ENCODE peak calls at places on chromosomes 2 and 18, in eight cellular contexts. One of them, this sample, is unnamed.

GRCh38 chr2:28155627-28156026 is 237.0 kb upstream of the FOSL2 start:
- DNase-seq in astrocyte of the cerebellum: no peak
- DNase-seq in AG04449: no peak
- DNase-seq in GM10248: no peak
- DNase-seq in H9: no peak
- DNase-seq in CD8-positive, alpha-beta T cell: no peak
- DNase-seq in right lobe of liver: no peak
- DNase-seq in tibial artery: no peak
- DNase-seq in this sample: no peak

GRCh38 chr2:171272039-171272438 is 111.3 kb upstream of the TLK1 start:
- DNase-seq in H9: no peak
- DNase-seq in astrocyte of the cerebellum: peak
- DNase-seq in tibial artery: no peak
- DNase-seq in CD8-positive, alpha-beta T cell: no peak
- DNase-seq in GM10248: no peak
- DNase-seq in AG04449: peak
- DNase-seq in right lobe of liver: no peak
- DNase-seq in this sample: peak

GRCh38 chr2:58666571-58666970 is 425.4 kb upstream of the FANCL start:
- DNase-seq in H9: no peak
- DNase-seq in tibial artery: no peak
- DNase-seq in AG04449: no peak
- DNase-seq in CD8-positive, alpha-beta T cell: no peak
- DNase-seq in GM10248: no peak
- DNase-seq in right lobe of liver: no peak
- DNase-seq in astrocyte of the cerebellum: no peak
- DNase-seq in this sample: no peak

GRCh38 chr2:63057249-63058148 is 6.9 kb downstream of the OTX1 start:
- DNase-seq in astrocyte of the cerebellum: no peak
- DNase-seq in tibial artery: no peak
- DNase-seq in H9: no peak
- DNase-seq in right lobe of liver: no peak
- DNase-seq in GM10248: peak
- DNase-seq in CD8-positive, alpha-beta T cell: no peak
- DNase-seq in AG04449: no peak
- DNase-seq in this sample: no peak

GRCh38 chr18:29512203-29512602 is 1335.3 kb upstream of the CDH2 start:
- DNase-seq in tibial artery: no peak
- DNase-seq in right lobe of liver: no peak
- DNase-seq in AG04449: no peak
- DNase-seq in astrocyte of the cerebellum: no peak
- DNase-seq in CD8-positive, alpha-beta T cell: no peak
- DNase-seq in H9: no peak
- DNase-seq in GM10248: no peak
- DNase-seq in this sample: no peak

GRCh38 chr2:1702186-1702565 is 42.1 kb downstream of the PXDN start:
- DNase-seq in GM10248: no peak
- DNase-seq in tibial artery: no peak
- DNase-seq in H9: no peak
- DNase-seq in right lobe of liver: peak
- DNase-seq in astrocyte of the cerebellum: no peak
- DNase-seq in CD8-positive, alpha-beta T cell: no peak
- DNase-seq in AG04449: no peak
- DNase-seq in this sample: no peak

GRCh38 chr18:40685241-40685640 is 1269.8 kb upstream of the PIK3C3 start:
- DNase-seq in CD8-positive, alpha-beta T cell: no peak
- DNase-seq in tibial artery: no peak
- DNase-seq in astrocyte of the cerebellum: no peak
- DNase-seq in GM10248: no peak
- DNase-seq in right lobe of liver: no peak
- DNase-seq in H9: no peak
- DNase-seq in AG04449: no peak
- DNase-seq in this sample: peak

GRCh38 chr2:234003972-234004617 is 46.4 kb upstream of the SPP2 start:
- DNase-seq in tibial artery: no peak
- DNase-seq in astrocyte of the cerebellum: peak
- DNase-seq in H9: peak
- DNase-seq in GM10248: no peak
- DNase-seq in right lobe of liver: no peak
- DNase-seq in CD8-positive, alpha-beta T cell: no peak
- DNase-seq in AG04449: peak
- DNase-seq in this sample: peak

GRCh38 chr18:37552296-37552695 is 13.3 kb downstream of the CELF4 start:
- DNase-seq in AG04449: no peak
- DNase-seq in GM10248: no peak
- DNase-seq in tibial artery: no peak
- DNase-seq in H9: no peak
- DNase-seq in right lobe of liver: no peak
- DNase-seq in astrocyte of the cerebellum: no peak
- DNase-seq in CD8-positive, alpha-beta T cell: no peak
- DNase-seq in this sample: no peak

DNA sequence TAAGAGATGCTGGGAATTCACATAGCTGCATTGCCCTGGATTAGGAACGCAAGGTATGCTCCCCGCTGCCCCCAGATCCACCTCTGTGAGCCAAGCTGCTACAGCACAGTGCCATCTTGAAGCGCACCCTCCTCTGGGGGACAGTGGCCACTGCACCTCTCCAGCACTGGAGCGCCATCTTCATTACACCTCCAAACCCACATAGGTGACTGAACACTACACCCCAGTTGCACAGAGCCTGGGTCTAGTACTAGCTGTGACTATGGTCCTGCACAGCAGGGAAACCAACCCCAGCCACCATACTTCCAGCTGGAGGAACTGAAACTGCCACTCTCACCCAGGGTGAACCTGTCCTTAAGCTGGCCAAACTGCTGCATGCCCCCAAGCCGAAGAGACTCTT is 84.6 kb downstream of the TMEM237 start:
- DNase-seq in tibial artery: no peak
- DNase-seq in right lobe of liver: no peak
- DNase-seq in H9: peak
- DNase-seq in astrocyte of the cerebellum: no peak
- DNase-seq in CD8-positive, alpha-beta T cell: no peak
- DNase-seq in AG04449: no peak
- DNase-seq in GM10248: no peak
- DNase-seq in this sample: no peak
- TF ChIP-seq CTCF in tibial artery: no peak
- TF ChIP-seq CTCF in right lobe of liver: no peak
- TF ChIP-seq CTCF in H9: peak
- TF ChIP-seq CTCF in astrocyte of the cerebellum: no peak
- TF ChIP-seq CTCF in CD8-positive, alpha-beta T cell: no peak
- TF ChIP-seq CTCF in AG04449: no peak
- TF ChIP-seq CTCF in GM10248: no peak
- TF ChIP-seq CTCF in this sample: no peak

GRCh38 chr18:63374520-63374919 is 7.5 kb upstream of the KDSR start:
- DNase-seq in H9: no peak
- DNase-seq in CD8-positive, alpha-beta T cell: no peak
- DNase-seq in GM10248: no peak
- DNase-seq in right lobe of liver: no peak
- DNase-seq in astrocyte of the cerebellum: no peak
- DNase-seq in AG04449: no peak
- DNase-seq in tibial artery: no peak
- DNase-seq in this sample: no peak
- TF ChIP-seq CTCF in H9: no peak
- TF ChIP-seq CTCF in CD8-positive, alpha-beta T cell: no peak
- TF ChIP-seq CTCF in GM10248: no peak
- TF ChIP-seq CTCF in right lobe of liver: no peak
- TF ChIP-seq CTCF in astrocyte of the cerebellum: no peak
- TF ChIP-seq CTCF in AG04449: no peak
- TF ChIP-seq CTCF in tibial artery: no peak
- TF ChIP-seq CTCF in this sample: no peak

GRCh38 chr18:50287028-50287440 is 458 bp downstream of the CXXC1 start:
- DNase-seq in H9: no peak
- DNase-seq in astrocyte of the cerebellum: no peak
- DNase-seq in AG04449: no peak
- DNase-seq in CD8-positive, alpha-beta T cell: no peak
- DNase-seq in GM10248: no peak
- DNase-seq in right lobe of liver: peak
- DNase-seq in tibial artery: no peak
- DNase-seq in this sample: no peak

GRCh38 chr18:50287441-50288347 is at the start of gene CXXC1:
- DNase-seq in GM10248: peak
- DNase-seq in astrocyte of the cerebellum: peak
- DNase-seq in right lobe of liver: peak
- DNase-seq in tibial artery: peak
- DNase-seq in AG04449: peak
- DNase-seq in H9: peak
- DNase-seq in CD8-positive, alpha-beta T cell: peak
- DNase-seq in this sample: peak

GRCh38 chr18:50285631-50286321 is 1.7 kb downstream of the CXXC1 start:
- DNase-seq in astrocyte of the cerebellum: no peak
- DNase-seq in tibial artery: no peak
- DNase-seq in AG04449: no peak
- DNase-seq in right lobe of liver: no peak
- DNase-seq in CD8-positive, alpha-beta T cell: no peak
- DNase-seq in GM10248: no peak
- DNase-seq in H9: no peak
- DNase-seq in this sample: no peak

GRCh38 chr18:50285071-50285470 is 2.4 kb downstream of the CXXC1 start:
- DNase-seq in astrocyte of the cerebellum: no peak
- DNase-seq in H9: no peak
- DNase-seq in GM10248: no peak
- DNase-seq in AG04449: no peak
- DNase-seq in right lobe of liver: peak
- DNase-seq in CD8-positive, alpha-beta T cell: no peak
- DNase-seq in tibial artery: no peak
- DNase-seq in this sample: no peak

DNA sequence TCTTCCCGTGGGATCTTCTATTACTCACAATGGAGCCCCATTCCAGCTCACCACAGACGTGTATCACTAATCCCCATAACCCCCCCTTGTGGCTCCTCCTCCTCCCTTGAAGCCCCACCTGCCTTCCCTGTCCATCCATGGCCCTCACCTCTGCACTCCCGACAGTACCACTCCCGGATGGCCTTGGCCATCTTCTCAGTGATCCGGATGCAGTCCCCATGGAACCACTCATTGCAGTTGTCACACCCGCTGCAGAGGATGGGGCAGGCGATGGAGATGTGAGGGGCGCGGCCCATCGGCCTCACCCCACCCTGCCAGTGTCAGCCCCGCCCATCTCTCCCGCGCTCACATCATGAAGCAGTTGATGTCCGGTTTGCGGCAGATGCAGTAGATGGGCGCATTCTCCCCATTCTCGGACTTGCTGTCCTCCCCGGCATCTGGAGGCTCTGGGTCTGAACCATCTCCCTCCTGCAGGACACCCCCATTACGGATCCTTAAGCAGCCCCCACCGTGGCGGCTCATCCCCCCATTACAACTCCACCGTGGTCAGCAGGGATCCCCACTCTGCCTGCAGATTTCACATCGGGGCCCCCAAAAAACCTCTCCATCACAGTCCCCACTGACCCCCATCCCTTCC is 983 bp downstream of the CXXC1 start:
- DNase-seq in right lobe of liver: peak
- DNase-seq in AG04449: no peak
- DNase-seq in astrocyte of the cerebellum: no peak
- DNase-seq in tibial artery: no peak
- DNase-seq in GM10248: no peak
- DNase-seq in H9: peak
- DNase-seq in CD8-positive, alpha-beta T cell: no peak
- DNase-seq in this sample: peak
- TF ChIP-seq CTCF in right lobe of liver: no peak
- TF ChIP-seq CTCF in AG04449: no peak
- TF ChIP-seq CTCF in astrocyte of the cerebellum: no peak
- TF ChIP-seq CTCF in tibial artery: no peak
- TF ChIP-seq CTCF in GM10248: no peak
- TF ChIP-seq CTCF in H9: no peak
- TF ChIP-seq CTCF in CD8-positive, alpha-beta T cell: no peak
- TF ChIP-seq CTCF in this sample: no peak

GRCh38 chr2:86204458-86204857 is 5.2 kb downstream of the MRPL35 start:
- DNase-seq in astrocyte of the cerebellum: no peak
- DNase-seq in tibial artery: no peak
- DNase-seq in GM10248: no peak
- DNase-seq in H9: no peak
- DNase-seq in right lobe of liver: no peak
- DNase-seq in CD8-positive, alpha-beta T cell: no peak
- DNase-seq in AG04449: no peak
- DNase-seq in this sample: no peak

GRCh38 chr2:86203614-86204013 is 4.4 kb downstream of the MRPL35 start:
- DNase-seq in astrocyte of the cerebellum: no peak
- DNase-seq in AG04449: no peak
- DNase-seq in right lobe of liver: no peak
- DNase-seq in H9: no peak
- DNase-seq in tibial artery: no peak
- DNase-seq in CD8-positive, alpha-beta T cell: no peak
- DNase-seq in GM10248: no peak
- DNase-seq in this sample: no peak

GRCh38 chr2:86199834-86200177 is 549 bp downstream of the MRPL35 start:
- DNase-seq in H9: no peak
- DNase-seq in right lobe of liver: no peak
- DNase-seq in GM10248: no peak
- DNase-seq in tibial artery: no peak
- DNase-seq in AG04449: no peak
- DNase-seq in astrocyte of the cerebellum: no peak
- DNase-seq in CD8-positive, alpha-beta T cell: no peak
- DNase-seq in this sample: no peak

GRCh38 chr2:86201951-86202692 is 2.9 kb downstream of the MRPL35 start:
- DNase-seq in tibial artery: no peak
- DNase-seq in GM10248: no peak
- DNase-seq in CD8-positive, alpha-beta T cell: no peak
- DNase-seq in right lobe of liver: no peak
- DNase-seq in astrocyte of the cerebellum: no peak
- DNase-seq in H9: no peak
- DNase-seq in AG04449: no peak
- DNase-seq in this sample: no peak

DNA sequence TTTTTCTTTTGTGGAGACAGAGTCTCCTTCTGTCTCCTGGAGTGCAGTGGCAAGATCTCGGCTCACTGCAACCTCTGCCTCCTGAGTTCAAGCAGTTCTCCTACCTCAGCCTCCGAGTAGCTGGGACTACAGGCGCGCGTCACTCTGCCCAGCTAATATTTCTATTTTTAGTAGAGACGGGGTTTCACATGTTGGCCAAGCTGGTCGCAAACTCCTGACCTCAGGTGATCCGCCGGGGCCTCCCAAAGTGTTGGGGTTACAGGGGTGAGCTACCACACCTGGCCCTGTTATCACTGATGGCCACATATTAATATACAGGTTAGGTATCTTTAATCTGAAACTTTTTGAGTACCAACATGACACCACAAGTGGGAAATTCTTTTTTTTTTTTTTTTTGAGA is 3.4 kb downstream of the MRPL35 start:
- DNase-seq in right lobe of liver: no peak
- DNase-seq in GM10248: no peak
- DNase-seq in AG04449: no peak
- DNase-seq in CD8-positive, alpha-beta T cell: no peak
- DNase-seq in tibial artery: no peak
- DNase-seq in astrocyte of the cerebellum: no peak
- DNase-seq in H9: no peak
- DNase-seq in this sample: no peak
- TF ChIP-seq CTCF in right lobe of liver: no peak
- TF ChIP-seq CTCF in GM10248: no peak
- TF ChIP-seq CTCF in AG04449: no peak
- TF ChIP-seq CTCF in CD8-positive, alpha-beta T cell: no peak
- TF ChIP-seq CTCF in tibial artery: no peak
- TF ChIP-seq CTCF in astrocyte of the cerebellum: no peak
- TF ChIP-seq CTCF in H9: no peak
- TF ChIP-seq CTCF in this sample: no peak

DNA sequence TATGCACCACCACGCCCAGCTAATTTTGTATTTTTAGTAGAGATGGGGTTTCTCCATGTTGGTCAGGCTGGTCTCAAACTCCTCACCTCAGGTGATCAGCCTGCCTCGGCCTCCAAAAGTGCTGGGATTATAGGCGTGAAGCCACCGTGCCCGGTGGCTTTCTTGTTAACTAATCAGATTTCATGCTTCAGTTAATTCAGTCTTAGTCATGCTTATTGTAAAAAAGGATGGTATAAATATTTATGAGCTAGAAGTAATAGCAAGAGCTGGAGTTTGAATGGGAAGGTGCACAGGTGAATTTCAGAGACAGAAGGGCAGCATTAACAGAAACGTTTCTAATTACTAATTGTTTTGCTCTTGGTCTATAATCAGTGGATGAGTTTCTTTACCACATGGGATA is 10.3 kb downstream of the GEMIN6 start:
- DNase-seq in H9: no peak
- DNase-seq in CD8-positive, alpha-beta T cell: no peak
- DNase-seq in astrocyte of the cerebellum: peak
- DNase-seq in right lobe of liver: no peak
- DNase-seq in GM10248: no peak
- DNase-seq in AG04449: no peak
- DNase-seq in tibial artery: no peak
- DNase-seq in this sample: no peak
- TF ChIP-seq CTCF in H9: no peak
- TF ChIP-seq CTCF in CD8-positive, alpha-beta T cell: no peak
- TF ChIP-seq CTCF in astrocyte of the cerebellum: no peak
- TF ChIP-seq CTCF in right lobe of liver: no peak
- TF ChIP-seq CTCF in GM10248: no peak
- TF ChIP-seq CTCF in AG04449: no peak
- TF ChIP-seq CTCF in tibial artery: no peak
- TF ChIP-seq CTCF in this sample: no peak